ENCODE peak calls at places on chromosomes 5 and 9, in ten cellular contexts. Q is psoas muscle; F is stomach; P is cardiac muscle cell; D is A673; E is CD4-positive, alpha-beta memory T cell; A is effector memory CD4-positive, alpha-beta T cell; R is AG04450; K is CD8-positive, alpha-beta memory T cell; J is HepG2. I is an unnamed sample.

GRCh38 chr5:176410486-176411180 is 5.7 kb downstream of the CLTB start:
- DNase-seq in Q (no peak), F (no peak), P (no peak), D (no peak), E (no peak), A (no peak), R (no peak), K (no peak), J (no peak), I (no peak)

GRCh38 chr9:13267743-13268142 is 11.7 kb downstream of the MPDZ start:
- DNase-seq in Q (no peak), F (no peak), P (peak; percentile 92), D (peak; percentile 78), E (no peak), A (no peak), R (no peak), K (no peak), J (no peak), I (peak; percentile 34)

GRCh38 chr9:137048655-137049543 is 2.9 kb upstream of the NPDC1 start:
- DNase-seq in Q (no peak), F (no peak), P (no peak), D (peak; percentile 49), E (no peak), A (no peak), R (no peak), K (no peak), J (no peak), I (no peak)

GRCh38 chr5:96338624-96339023 is 94.4 kb downstream of the PCSK1 start:
- DNase-seq in Q (peak; percentile 81), F (peak; percentile 75), P (peak; percentile 29), D (no peak), E (no peak), A (no peak), R (no peak), K (no peak), J (peak; percentile 54), I (no peak)

GRCh38 chr9:117414220-117414905 is 494 bp downstream of the ASTN2 start:
- DNase-seq in Q (peak; percentile 62), F (peak; percentile 37), P (peak; percentile 12), D (no peak), E (no peak), A (no peak), R (no peak), K (no peak), J (no peak), I (peak; percentile 70)

GRCh38 chr5:6222121-6222520 is 156.2 kb downstream of the MED10 start:
- DNase-seq in Q (no peak), F (no peak), P (no peak), D (no peak), E (no peak), A (no peak), R (no peak), K (no peak), J (no peak), I (no peak)

GRCh38 chr9:98899399-98900056 is 44.2 kb upstream of the COL15A1 start:
- DNase-seq in Q (no peak), F (no peak), P (peak; percentile 91), D (peak; percentile 73), E (no peak), A (no peak), R (peak; percentile 75), K (no peak), J (no peak), I (peak; percentile 72)

GRCh38 chr5:52738095-52738506 is 49.6 kb upstream of the ITGA1 start:
- DNase-seq in Q (no peak), F (no peak), P (peak; percentile 57), D (no peak), E (no peak), A (no peak), R (no peak), K (no peak), J (no peak), I (peak; percentile 9)

GRCh38 chr5:113749334-113749733 is 235.8 kb downstream of the YTHDC2 start:
- DNase-seq in Q (no peak), F (no peak), P (no peak), D (no peak), E (no peak), A (no peak), R (no peak), K (no peak), J (no peak), I (no peak)

GRCh38 chr5:14668247-14668646 is 3.7 kb downstream of the OTULIN start:
- DNase-seq in Q (no peak), F (no peak), P (no peak), D (no peak), E (no peak), A (no peak), R (no peak), K (peak; percentile 35), J (peak; percentile 18), I (no peak)

GRCh38 chr9:21589344-21590056 is 107.4 kb upstream of the IFNE start:
- DNase-seq in Q (no peak), F (no peak), P (no peak), D (no peak), E (no peak), A (no peak), R (no peak), K (no peak), J (no peak), I (no peak)

GRCh38 chr5:124738751-124739559 is 7.5 kb downstream of the ZNF608 start:
- DNase-seq in Q (no peak), F (no peak), P (no peak), D (peak; percentile 71), E (no peak), A (no peak), R (no peak), K (no peak), J (no peak), I (no peak)
- H3K4me3 ChIP-seq in Q (peak overlapping the region; percentile 47), F (no peak overlapping the region), P (peak overlapping the region; percentile 97), D (no peak overlapping the region), E (peak overlapping the region; percentile 1), A (no peak overlapping the region), R (no peak overlapping the region), K (no peak overlapping the region), J (no peak overlapping the region), I (no peak overlapping the region)

DNA sequence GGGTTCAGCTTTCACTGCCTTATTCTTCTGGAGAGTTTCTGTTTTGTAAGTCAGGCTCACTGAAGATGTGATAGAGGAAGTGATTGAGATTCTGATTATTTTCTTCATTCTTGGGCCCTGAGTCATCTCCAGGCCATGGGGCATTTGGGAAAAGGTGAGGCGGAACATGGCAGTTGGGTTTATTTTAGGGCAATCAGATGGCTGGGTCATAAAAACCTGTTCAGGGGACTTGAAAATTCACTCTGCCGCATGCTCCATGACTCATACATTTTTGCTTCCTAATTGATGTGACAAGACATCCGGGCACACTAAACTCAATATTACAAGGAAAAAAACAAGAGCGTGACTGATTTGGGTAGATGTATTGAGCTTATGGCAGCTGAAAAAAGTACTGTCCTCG is 265.7 kb upstream of the KLF4 start:
- DNase-seq in Q (no peak), F (no peak), P (peak; percentile 42), D (peak; percentile 39), E (no peak), A (no peak), R (no peak), K (no peak), J (no peak), I (peak; percentile 85)
- H3K27ac ChIP-seq in Q (no peak overlapping the region), F (no peak overlapping the region), P (no peak overlapping the region), D (no peak overlapping the region), E (no peak overlapping the region), A (no peak overlapping the region), R (no peak overlapping the region), K (no peak overlapping the region), J (no peak overlapping the region), I (peak overlapping the region; percentile 95)

GRCh38 chr9:111529787-111530186 is 4.8 kb downstream of the ZNF483 start:
- DNase-seq in Q (no peak), F (no peak), P (no peak), D (peak; percentile 74), E (no peak), A (no peak), R (no peak), K (no peak), J (no peak), I (no peak)

GRCh38 chr9:111531716-111532115 is 6.7 kb downstream of the ZNF483 start:
- DNase-seq in Q (no peak), F (no peak), P (no peak), D (no peak), E (no peak), A (no peak), R (no peak), K (no peak), J (no peak), I (no peak)

GRCh38 chr9:111524731-111525055 is 286 bp upstream of the ZNF483 start:
- DNase-seq in Q (no peak), F (no peak), P (no peak), D (no peak), E (no peak), A (no peak), R (no peak), K (no peak), J (no peak), I (no peak)

GRCh38 chr9:111525056-111525977 is at the start of gene ZNF483:
- DNase-seq in Q (peak; percentile 80), F (peak; percentile 82), P (peak; percentile 83), D (peak; percentile 84), E (peak; percentile 79), A (peak; percentile 57), R (peak; percentile 32), K (peak; percentile 61), J (peak; percentile 78), I (peak; percentile 94)

DNA sequence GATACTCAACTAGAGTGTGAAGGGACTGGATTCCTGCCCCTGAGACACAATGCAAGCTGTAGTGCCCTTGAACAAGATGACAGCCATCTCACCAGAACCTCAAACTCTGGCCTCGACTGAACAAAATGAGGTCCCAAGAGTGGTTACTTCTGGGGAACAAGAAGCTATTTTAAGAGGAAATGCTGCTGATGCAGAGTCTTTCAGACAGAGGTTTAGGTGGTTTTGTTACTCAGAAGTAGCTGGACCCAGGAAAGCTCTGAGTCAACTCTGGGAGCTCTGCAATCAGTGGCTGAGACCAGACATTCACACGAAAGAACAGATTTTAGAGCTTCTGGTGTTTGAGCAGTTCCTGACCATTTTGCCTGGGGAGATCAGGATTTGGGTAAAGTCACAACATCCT is 2.4 kb downstream of the ZNF483 start:
- DNase-seq in Q (no peak), F (no peak), P (no peak), D (no peak), E (no peak), A (no peak), R (no peak), K (no peak), J (no peak), I (no peak)
- H3K9me3 ChIP-seq in Q (no peaks in the 10 kb centered on the region), F (peaks cover 8% of the 10 kb centered on the region), P (no peaks in the 10 kb centered on the region), D (no peaks in the 10 kb centered on the region), E (no peaks in the 10 kb centered on the region), A (no peaks in the 10 kb centered on the region), R (peaks cover 13% of the 10 kb centered on the region), K (no peaks in the 10 kb centered on the region), J (no peaks in the 10 kb centered on the region), I (no peaks in the 10 kb centered on the region)

DNA sequence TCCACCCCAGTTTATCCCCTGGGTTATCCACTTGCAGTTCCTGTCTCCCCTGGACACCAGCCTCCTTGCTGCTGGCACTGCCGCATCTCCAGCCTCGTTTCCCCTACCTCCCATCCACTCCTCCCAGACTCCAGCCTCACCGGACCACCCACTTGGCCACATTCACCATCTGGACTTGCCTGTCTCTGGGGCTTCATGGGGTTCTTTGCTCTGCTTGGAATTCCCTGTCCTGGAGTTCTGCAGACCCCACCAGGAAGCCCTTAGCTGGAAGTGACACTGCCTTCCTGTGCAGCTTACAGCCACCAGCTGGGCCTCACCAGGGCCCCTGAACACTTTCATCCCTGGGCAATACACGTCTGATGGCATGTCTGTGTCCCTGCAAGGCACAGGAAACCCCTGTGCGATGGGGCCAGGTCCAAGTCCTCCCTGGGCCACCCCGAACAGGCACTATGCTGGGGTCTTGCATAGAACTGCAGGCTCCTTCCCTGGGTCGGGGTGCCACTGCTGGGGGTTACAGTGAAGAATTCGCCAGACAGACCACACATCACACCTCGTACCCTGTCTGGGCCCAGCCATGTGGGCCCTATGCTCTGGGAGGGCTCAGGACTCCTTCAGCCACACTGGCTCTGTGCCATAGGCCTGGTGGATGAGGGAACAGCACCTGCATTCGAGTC is 3.0 kb downstream of the FLT4 start:
- DNase-seq in Q (no peak), F (no peak), P (no peak), D (no peak), E (no peak), A (no peak), R (no peak), K (no peak), J (no peak), I (no peak)
- H3K4me3 ChIP-seq in Q (no peak overlapping the region), F (no peak overlapping the region), P (no peak overlapping the region), D (no peak overlapping the region), E (no peak overlapping the region), A (no peak overlapping the region), R (no peak overlapping the region), K (no peak overlapping the region), J (no peak overlapping the region), I (no peak overlapping the region)

I was measured in SJCRH30.